ENCODE peak calls at places on chromosomes 16 and 17, in five cellular contexts. D is choroid plexus epithelial cell, F is WERI-Rb-1, M is psoas muscle, Y is foreskin fibroblast. R is an unnamed sample.

GRCh38 chr16:13919330-13919682 is 648 bp upstream of the ERCC4 start:
- DNase-seq in M (no peak), Y (peak; percentile 70), F (peak; percentile 14), D (peak; percentile 64), R (no peak)

GRCh38 chr17:30532871-30533270 is 55.7 kb downstream of the GOSR1 start:
- DNase-seq in Y (no peak), D (no peak), M (no peak), F (no peak), R (no peak)

GRCh38 chr17:2909853-2910234 is 113.6 kb downstream of the RAP1GAP2 start:
- DNase-seq in Y (no peak), D (peak; percentile 37), M (no peak), F (no peak), R (no peak)

GRCh38 chr17:35913611-35914010 is 17.0 kb downstream of the RDM1 start:
- DNase-seq in D (no peak), Y (no peak), F (no peak), M (no peak), R (no peak)

GRCh38 chr16:25877103-25877502 is 185.3 kb downstream of the HS3ST4 start:
- DNase-seq in M (no peak), D (no peak), Y (no peak), F (no peak), R (no peak)

GRCh38 chr16:55478827-55479559 is at the start of gene MMP2:
- DNase-seq in M (peak; percentile 88), F (peak; percentile 46), D (peak; percentile 75), Y (peak; percentile 91), R (peak; percentile 93)

GRCh38 chr17:82013341-82013740 is 9.3 kb downstream of the CENPX start:
- DNase-seq in M (no peak), D (no peak), Y (peak; percentile 84), F (no peak), R (no peak)

GRCh38 chr17:6701719-6702118 is 11.4 kb downstream of the SLC13A5 start:
- DNase-seq in Y (peak; percentile 37), M (no peak), F (peak; percentile 61), D (peak; percentile 29), R (peak; percentile 95)

GRCh38 chr17:68389041-68389440 is 68.3 kb downstream of the WIPI1 start:
- DNase-seq in M (no peak), F (no peak), Y (no peak), D (no peak), R (peak; percentile 48)

GRCh38 chr16:48559462-48560211 is 50.3 kb downstream of the N4BP1 start:
- DNase-seq in M (no peak), F (no peak), Y (peak; percentile 20), D (no peak), R (no peak)

GRCh38 chr17:17813055-17813724 is 23.6 kb downstream of the SREBF1 start:
- DNase-seq in Y (no peak), M (no peak), D (no peak), F (no peak), R (no peak)

GRCh38 chr17:56206351-56206750 is 53.1 kb downstream of the ANKFN1 start:
- DNase-seq in Y (no peak), F (no peak), D (no peak), M (no peak), R (no peak)

GRCh38 chr16:31456988-31457360 is 2.3 kb upstream of the ARMC5 start:
- DNase-seq in D (no peak), Y (no peak), F (no peak), M (peak; percentile 38), R (no peak)

GRCh38 chr16:53502331-53503269 is at the start of gene AKTIP:
- DNase-seq in M (peak; percentile 68), Y (peak; percentile 63), F (peak; percentile 70), D (peak; percentile 61), R (peak; percentile 71)

GRCh38 chr17:61408151-61409041 is 8.8 kb downstream of the TBX2 start:
- DNase-seq in D (no peak), F (peak; percentile 13), M (peak; percentile 48), Y (peak; percentile 60), R (peak; percentile 69)

GRCh38 chr17:6468051-6468790 is 24.0 kb downstream of the PIMREG start:
- DNase-seq in D (no peak), Y (no peak), M (no peak), F (no peak), R (no peak)

GRCh38 chr17:51585514-51586104 is 325.3 kb downstream of the UTP18 start:
- DNase-seq in D (no peak), M (no peak), F (peak; percentile 53), Y (no peak), R (peak; percentile 90)
- TF ChIP-seq CTCF in D (no peak), M (peak; percentile 54), F (peak; percentile 83), Y (no peak), R (peak; percentile 85)

GRCh38 chr16:80968386-80969113 is 38.1 kb downstream of the CMC2 start:
- DNase-seq in D (peak; percentile 28), F (no peak), Y (peak; percentile 21), M (no peak), R (no peak)
- TF ChIP-seq CTCF in D (no peak), F (no peak), Y (no peak), M (no peak), R (no peak)

GRCh38 chr16:4183258-4184037 is 58.4 kb downstream of the SRL start:
- DNase-seq in F (peak; percentile 93), M (peak; percentile 97), Y (peak; percentile 98), D (peak; percentile 93), R (peak; percentile 98)
- TF ChIP-seq CTCF in F (no peak), M (no peak), Y (no peak), D (no peak), R (peak; percentile 10)

GRCh38 chr16:75322706-75323105 is 71.3 kb upstream of the BCAR1 start:
- DNase-seq in F (no peak), D (peak; percentile 55), M (no peak), Y (peak; percentile 63), R (no peak)
- TF ChIP-seq CTCF in F (no peak), D (no peak), M (no peak), Y (no peak), R (no peak)

GRCh38 chr16:73601911-73602310 is 554.0 kb upstream of the ZFHX3 start:
- DNase-seq in Y (no peak), F (no peak), M (no peak), D (no peak), R (no peak)

GRCh38 chr16:73605309-73605708 is 557.4 kb upstream of the ZFHX3 start:
- DNase-seq in D (no peak), F (no peak), Y (no peak), M (no peak), R (peak; percentile 46)

DNA sequence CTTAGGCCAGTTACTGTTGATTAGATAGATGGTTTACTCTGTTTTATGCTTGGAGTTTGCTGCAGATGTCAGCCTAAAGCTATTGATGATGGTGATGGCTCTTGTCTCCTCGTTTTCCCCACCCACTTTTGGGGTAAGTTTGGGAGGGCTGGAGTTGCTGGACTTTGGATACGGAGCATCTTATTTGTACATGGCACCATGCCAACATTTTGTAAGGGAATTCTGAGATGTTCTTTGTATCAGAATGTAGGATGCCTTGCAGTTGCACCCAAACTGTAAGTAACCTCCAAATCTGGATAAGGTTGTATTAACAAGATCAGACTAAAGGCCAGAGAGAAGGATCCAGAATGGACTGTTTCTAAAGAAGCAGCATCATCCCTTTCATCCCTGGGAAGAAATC is 551.9 kb upstream of the ZFHX3 start:
- DNase-seq in F (no peak), D (no peak), Y (no peak), M (no peak), R (no peak)
- TF ChIP-seq CTCF in F (no peak), D (no peak), Y (no peak), M (no peak), R (no peak)

GRCh38 chr16:83354015-83354414 is 453.8 kb upstream of the HSBP1 start:
- DNase-seq in D (no peak), M (peak; percentile 50), Y (no peak), F (no peak), R (no peak)

GRCh38 chr16:83356986-83357385 is 450.8 kb upstream of the HSBP1 start:
- DNase-seq in Y (no peak), F (no peak), M (no peak), D (no peak), R (no peak)

GRCh38 chr16:83355570-83356218 is 452.1 kb upstream of the HSBP1 start:
- DNase-seq in Y (no peak), M (no peak), D (no peak), F (no peak), R (no peak)

GRCh38 chr16:83353241-83353640 is 454.5 kb upstream of the HSBP1 start:
- DNase-seq in F (no peak), Y (no peak), D (no peak), M (no peak), R (no peak)

GRCh38 chr16:83356266-83356665 is 451.5 kb upstream of the HSBP1 start:
- DNase-seq in F (peak; percentile 23), D (peak; percentile 86), M (no peak), Y (peak; percentile 62), R (peak; percentile 62)
- TF ChIP-seq CTCF in F (peak; percentile 50), D (peak; percentile 87), M (peak; percentile 59), Y (peak; percentile 73), R (peak; percentile 81)

GRCh38 chr17:4733073-4733531 is 1.9 kb downstream of the MED11 start:
- DNase-seq in F (no peak), Y (no peak), D (no peak), M (no peak), R (peak; percentile 63)
- TF ChIP-seq CTCF in F (peak; percentile 45), Y (no peak), D (peak; percentile 33), M (no peak), R (peak; percentile 56)

DNA sequence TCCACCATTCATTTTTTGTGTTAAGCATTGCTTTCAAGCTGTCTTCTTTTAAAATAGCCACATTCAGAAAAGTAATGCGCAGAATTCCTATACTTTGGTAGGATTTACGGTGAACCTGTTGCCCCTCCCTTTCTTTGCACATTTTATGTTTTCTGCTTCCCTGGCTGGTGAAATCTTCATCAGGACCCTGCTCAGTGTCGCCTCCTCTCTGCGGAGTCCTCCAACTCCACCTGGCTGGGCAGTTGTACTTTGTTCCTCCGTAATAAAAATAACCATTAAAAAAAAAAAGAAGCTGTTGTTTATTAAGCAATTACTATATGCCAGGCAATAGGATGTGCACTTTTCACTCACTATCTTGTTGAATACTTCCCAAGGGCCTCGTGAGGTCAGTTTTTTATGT is 2.9 kb downstream of the UMOD start:
- DNase-seq in Y (no peak), F (no peak), M (no peak), D (no peak), R (peak; percentile 69)
- TF ChIP-seq CTCF in Y (no peak), F (no peak), M (no peak), D (no peak), R (peak; percentile 64)

GRCh38 chr17:14688134-14688533 is 387.3 kb downstream of the HS3ST3B1 start:
- DNase-seq in D (peak; percentile 20), M (no peak), F (no peak), Y (no peak), R (no peak)
- TF ChIP-seq CTCF in D (peak; percentile 46), M (no peak), F (peak; percentile 22), Y (no peak), R (peak; percentile 68)